ENCODE peak calls at places on chromosomes 5 and 9, in ten cellular contexts. C is hepatocyte; S is Peyer's patch; I is aorta; U is gastrocnemius medialis; N is HCT116; E is endothelial cell of umbilical vein; B is CD8-positive, alpha-beta memory T cell; P is body of pancreas; V is keratinocyte. J is an unnamed sample. For H3K36me3, the result is how much of the 10 kb centered on the place peaks cover.

GRCh38 chr5:31366941-31367340 is 165.0 kb downstream of the DROSHA start:
- DNase-seq in S (no peak), P (no peak), U (no peak), B (no peak), C (no peak), I (no peak), N (no peak), V (no peak), E (no peak), J (no peak)

GRCh38 chr5:16446993-16447392 is 18.6 kb downstream of the ZNF622 start:
- DNase-seq in S (no peak), U (no peak), C (no peak), B (no peak), P (no peak), E (no peak), I (no peak), V (no peak), N (no peak), J (no peak)

GRCh38 chr5:72302171-72302570 is 17.9 kb downstream of the MRPS27 start:
- DNase-seq in P (no peak), V (no peak), B (no peak), S (no peak), I (no peak), N (no peak), E (no peak), U (no peak), C (no peak), J (no peak)

GRCh38 chr5:138180183-138180782 is 1.4 kb downstream of the KIF20A start:
- DNase-seq in C (peak), P (no peak), I (no peak), V (peak), S (no peak), U (no peak), E (peak), N (peak), B (no peak), J (peak)

GRCh38 chr5:78829811-78830499 is 155.2 kb downstream of the ARSB start:
- DNase-seq in C (no peak), N (no peak), U (peak), E (no peak), P (peak), V (no peak), B (no peak), S (peak), I (peak), J (no peak)

GRCh38 chr5:4576161-4576748 is 563.9 kb upstream of the ADAMTS16 start:
- DNase-seq in I (no peak), P (no peak), U (no peak), E (no peak), N (no peak), C (no peak), V (no peak), S (no peak), B (no peak), J (no peak)

GRCh38 chr5:75616286-75616810 is 5.1 kb downstream of the ANKDD1B start:
- DNase-seq in I (no peak), V (no peak), S (no peak), B (no peak), U (no peak), E (no peak), C (no peak), N (no peak), P (no peak), J (no peak)

GRCh38 chr5:30600892-30601291 is 592.6 kb upstream of the CDH6 start:
- DNase-seq in C (no peak), V (no peak), U (no peak), B (no peak), S (no peak), P (no peak), E (no peak), I (no peak), N (no peak), J (no peak)

GRCh38 chr5:132771559-132771998 is 5.5 kb downstream of the SEPTIN8 start:
- DNase-seq in N (no peak), U (peak), I (peak), S (peak), P (peak), E (peak), B (no peak), C (no peak), V (no peak), J (no peak)

GRCh38 chr5:135369952-135370351 is 29.1 kb downstream of the MACROH2A1 start:
- DNase-seq in C (no peak), U (no peak), V (no peak), E (no peak), S (no peak), B (no peak), N (no peak), I (no peak), P (no peak), J (no peak)

GRCh38 chr5:159909126-159909525 is 7.2 kb upstream of the ADRA1B start:
- DNase-seq in S (no peak), U (no peak), I (no peak), V (no peak), B (no peak), C (no peak), P (no peak), N (no peak), E (no peak), J (no peak)

GRCh38 chr9:35816708-35817107 is 1.9 kb upstream of the HINT2 start:
- DNase-seq in E (no peak), C (no peak), P (no peak), S (no peak), B (no peak), N (no peak), U (no peak), I (no peak), V (no peak), J (no peak)

GRCh38 chr5:54663876-54664275 is 146.3 kb downstream of the SNX18 start:
- DNase-seq in N (no peak), U (peak), V (no peak), S (no peak), E (no peak), B (no peak), C (no peak), P (peak), I (peak), J (no peak)

GRCh38 chr5:77986261-77986660 is 210.1 kb upstream of the TBCA start:
- DNase-seq in P (no peak), I (no peak), B (no peak), C (no peak), N (no peak), U (no peak), V (no peak), E (no peak), S (no peak), J (no peak)

GRCh38 chr5:1161832-1162229 is 39.6 kb upstream of the SLC6A19 start:
- DNase-seq in P (peak), I (no peak), N (no peak), B (no peak), U (no peak), C (no peak), S (peak), V (no peak), E (no peak), J (peak)

GRCh38 chr5:75933489-75933888 is 149.7 kb upstream of the SV2C start:
- DNase-seq in N (no peak), P (no peak), I (no peak), V (no peak), B (no peak), C (no peak), S (no peak), E (no peak), U (no peak), J (no peak)

GRCh38 chr9:36813149-36813548 is 220.9 kb downstream of the PAX5 start:
- DNase-seq in N (no peak), S (no peak), P (no peak), U (no peak), B (no peak), E (no peak), I (no peak), V (no peak), C (no peak), J (no peak)

GRCh38 chr5:32932231-32932935 is 221.3 kb downstream of the NPR3 start:
- DNase-seq in S (no peak), N (no peak), P (no peak), I (no peak), B (no peak), E (no peak), C (no peak), U (no peak), V (no peak), J (no peak)

GRCh38 chr5:112419596-112420110 is 576 bp upstream of the EPB41L4A start:
- DNase-seq in S (peak), I (peak), N (peak), B (no peak), U (peak), P (peak), E (peak), C (peak), V (no peak), J (peak)

GRCh38 chr5:160423025-160423554 is 1.4 kb downstream of the PTTG1 start:
- DNase-seq in U (no peak), S (no peak), V (no peak), I (no peak), P (no peak), N (no peak), E (no peak), B (no peak), C (no peak), J (peak)

GRCh38 chr9:88937248-88937647 is 54.0 kb upstream of the S1PR3 start:
- DNase-seq in U (no peak), I (no peak), S (no peak), B (no peak), P (no peak), V (no peak), E (no peak), C (no peak), N (no peak), J (no peak)

GRCh38 chr9:110446171-110446570 is 108.5 kb upstream of the TXNDC8 start:
- DNase-seq in S (no peak), N (no peak), B (no peak), V (no peak), U (no peak), P (no peak), C (no peak), I (no peak), E (no peak), J (no peak)

GRCh38 chr5:137296213-137296702 is 202.9 kb downstream of the SPOCK1 start:
- DNase-seq in P (no peak), U (peak), E (no peak), N (no peak), S (no peak), B (no peak), I (no peak), V (no peak), C (no peak), J (no peak)

GRCh38 chr5:132230871-132231270 is 3.2 kb upstream of the P4HA2 start:
- DNase-seq in B (no peak), C (no peak), E (no peak), V (no peak), S (peak), P (peak), N (no peak), I (no peak), U (no peak), J (no peak)

GRCh38 chr9:126114850-126115460 is 211.7 kb upstream of the MVB12B start:
- DNase-seq in P (no peak), S (no peak), E (no peak), N (no peak), V (no peak), I (no peak), U (no peak), B (no peak), C (no peak), J (no peak)

GRCh38 chr9:112332977-112333638 is at the start of gene PTBP3:
- DNase-seq in B (peak), E (peak), U (peak), C (peak), I (peak), N (no peak), V (no peak), P (peak), S (peak), J (peak)

DNA sequence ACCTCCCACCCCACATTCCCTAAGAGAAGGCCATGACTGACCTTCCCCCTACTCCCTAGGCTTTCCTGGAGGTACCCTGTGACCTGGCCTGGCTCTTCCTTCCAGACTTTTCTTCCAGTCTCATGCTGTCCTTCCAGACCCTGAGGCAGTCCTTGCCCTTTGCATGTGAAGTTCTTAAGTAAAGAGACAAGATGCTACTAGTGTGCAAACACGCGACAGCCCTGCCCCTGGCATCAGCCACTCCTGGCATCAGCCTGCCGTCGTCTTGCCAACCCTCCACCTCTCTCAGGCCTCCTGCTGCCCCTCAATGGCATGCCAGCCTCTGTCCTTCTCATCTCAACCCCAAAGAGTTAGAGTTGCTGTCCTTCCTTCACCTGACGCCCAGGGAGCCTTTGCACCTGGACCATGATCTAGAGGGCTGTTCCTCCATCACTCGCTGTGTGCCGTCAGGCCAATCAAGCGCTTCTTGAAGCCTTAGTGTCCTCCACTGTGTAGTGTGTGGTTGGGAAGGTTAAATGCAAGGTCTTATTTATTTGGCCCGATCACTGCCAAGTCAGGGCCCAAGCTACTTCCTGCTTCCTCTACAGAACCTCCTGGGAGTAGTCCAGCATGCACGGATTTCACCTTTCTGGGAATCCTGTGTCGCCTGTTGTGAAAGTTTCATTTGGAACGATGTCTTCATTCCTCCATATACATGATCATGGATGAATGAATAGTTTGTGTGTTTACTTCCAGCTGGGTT is 61.9 kb downstream of the WWC1 start:
- DNase-seq in V (no peak), B (no peak), P (peak), E (no peak), N (no peak), C (no peak), S (no peak), U (no peak), I (no peak), J (no peak)
- H3K27ac ChIP-seq in V (no peak), B (no peak), P (peak), E (no peak), N (no peak), C (no peak), S (no peak), U (no peak), I (no peak), J (no peak)

DNA sequence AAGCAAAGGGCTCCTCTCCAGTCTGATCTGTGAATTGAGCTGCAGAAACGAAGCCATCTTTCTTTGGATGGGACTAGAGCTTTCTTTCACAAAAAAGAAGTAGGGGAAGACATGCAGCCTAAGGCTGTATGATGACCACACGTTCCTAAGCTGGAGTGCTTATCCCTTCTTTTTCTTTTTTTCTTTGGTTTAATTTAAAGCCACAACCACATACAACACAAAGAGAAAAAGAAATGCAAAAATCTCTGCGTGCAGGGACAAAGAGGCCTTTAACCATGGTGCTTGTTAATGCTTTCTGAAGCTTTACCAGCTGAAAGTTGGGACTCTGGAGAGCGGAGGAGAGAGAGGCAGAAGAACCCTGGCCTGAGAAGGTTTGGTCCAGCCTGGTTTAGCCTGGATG is 82.1 kb downstream of the PIK3R1 start:
- DNase-seq in E (no peak), N (no peak), P (no peak), B (no peak), U (no peak), V (no peak), S (no peak), C (no peak), I (no peak), J (no peak)
- H3K36me3 ChIP-seq in E (under half), N (under half), P (under half), B (half or more), U (half or more), V (under half), S (under half), C (under half), I (under half), J (under half)

GRCh38 chr9:70410368-70410767 is 4.1 kb downstream of the KLF9 start:
- DNase-seq in I (no peak), N (no peak), S (no peak), V (no peak), E (peak), B (no peak), P (no peak), U (no peak), C (no peak), J (peak)
- H3K4me3 ChIP-seq in I (peak), N (no peak), S (peak), V (peak), E (peak), B (peak), P (no peak), U (peak), C (no peak), J (peak)

GRCh38 chr9:94945191-94946144 is 219.0 kb downstream of the AOPEP start:
- DNase-seq in U (peak), P (peak), N (no peak), C (peak), V (no peak), I (peak), E (peak), B (no peak), S (peak), J (peak)
- H3K27ac ChIP-seq in U (peak), P (peak), N (peak), C (peak), V (peak), I (peak), E (no peak), B (no peak), S (peak), J (peak)

GRCh38 chr9:93022066-93022465 is 36.4 kb upstream of the SUSD3 start:
- DNase-seq in U (no peak), S (no peak), I (no peak), E (no peak), N (no peak), V (no peak), P (no peak), C (no peak), B (no peak), J (no peak)

GRCh38 chr9:93024646-93024910 is 33.9 kb upstream of the SUSD3 start:
- DNase-seq in I (no peak), V (no peak), P (no peak), E (no peak), B (no peak), S (no peak), U (no peak), N (no peak), C (no peak), J (no peak)

GRCh38 chr9:93024986-93025630 is 33.4 kb upstream of the SUSD3 start:
- DNase-seq in N (no peak), I (no peak), U (no peak), C (no peak), V (no peak), E (no peak), S (no peak), P (no peak), B (no peak), J (no peak)

GRCh38 chr9:93022721-93023520 is 35.6 kb upstream of the SUSD3 start:
- DNase-seq in V (no peak), E (no peak), U (no peak), S (no peak), P (no peak), N (no peak), I (no peak), B (no peak), C (no peak), J (no peak)

DNA sequence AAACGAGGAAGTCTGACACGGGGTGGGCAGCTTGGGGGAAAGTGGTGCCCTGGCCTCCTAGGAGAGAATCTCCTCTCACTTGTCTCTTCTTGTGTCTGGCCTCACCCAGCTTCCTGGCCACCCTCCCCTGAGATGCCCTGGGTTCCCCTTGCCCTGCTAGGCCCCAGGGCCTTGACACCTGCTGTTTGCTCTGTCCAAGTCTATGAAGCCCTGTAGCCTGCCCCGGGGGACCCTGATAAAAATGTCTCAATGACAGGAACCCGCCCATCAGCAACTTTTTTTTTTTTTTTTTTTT is 35.0 kb upstream of the SUSD3 start:
- DNase-seq in C (no peak), I (no peak), S (no peak), B (no peak), E (no peak), P (no peak), N (no peak), V (no peak), U (no peak), J (no peak)
- H3K36me3 ChIP-seq in C (under half), I (under half), S (under half), B (half or more), E (under half), P (under half), N (under half), V (under half), U (under half), J (under half)

GRCh38 chr9:92740446-92740961 is 24.1 kb downstream of the BICD2 start:
- DNase-seq in V (no peak), E (no peak), N (no peak), C (no peak), I (peak), U (no peak), B (no peak), S (peak), P (no peak), J (no peak)
- H3K4me3 ChIP-seq in V (peak), E (no peak), N (no peak), C (no peak), I (no peak), U (no peak), B (no peak), S (no peak), P (no peak), J (no peak)

GRCh38 chr5:128345247-128345646 is 192.8 kb downstream of the FBN2 start:
- DNase-seq in P (no peak), E (no peak), U (no peak), S (no peak), I (no peak), V (no peak), N (no peak), C (no peak), B (no peak), J (no peak)
- H3K27ac ChIP-seq in P (no peak), E (no peak), U (no peak), S (no peak), I (no peak), V (no peak), N (no peak), C (no peak), B (no peak), J (no peak)

DNA sequence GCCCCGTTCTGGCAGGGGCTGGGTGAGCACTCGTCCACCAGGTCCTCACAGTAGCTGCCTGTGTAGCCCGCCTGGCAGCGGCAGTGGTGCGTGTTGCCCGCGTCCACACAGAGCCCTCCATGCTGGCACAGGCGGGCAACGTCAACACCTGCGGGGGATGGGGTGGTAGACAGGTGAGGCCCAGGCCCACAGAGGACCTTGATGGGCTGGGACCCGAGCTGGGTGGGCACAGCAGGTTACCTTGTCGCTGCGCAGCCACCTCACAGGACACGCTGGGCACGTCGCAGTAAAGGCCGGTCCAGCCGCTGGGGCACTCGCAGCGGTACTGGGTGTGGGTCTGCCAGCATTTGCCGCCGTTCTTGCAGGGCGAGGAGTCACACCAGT is 25.1 kb upstream of the SEC16A start:
- DNase-seq in S (no peak), C (no peak), U (no peak), V (no peak), E (no peak), B (no peak), P (no peak), I (no peak), N (no peak), J (no peak)
- H3K36me3 ChIP-seq in S (under half), C (under half), U (half or more), V (half or more), E (half or more), B (under half), P (half or more), I (under half), N (under half), J (under half)

GRCh38 chr5:35478856-35479682 is 138.6 kb upstream of the SPEF2 start:
- DNase-seq in V (no peak), U (no peak), P (no peak), C (no peak), E (peak), I (no peak), N (no peak), B (no peak), S (no peak), J (peak)
- H3K4me3 ChIP-seq in V (no peak), U (peak), P (no peak), C (no peak), E (peak), I (peak), N (no peak), B (peak), S (peak), J (peak)